ENCODE peak calls at places on chromosome 9, in five cellular contexts. Y is sigmoid colon, K is tibial nerve, T is A549, O is HepG2. Q is an unnamed sample.
A peak's percentile ranks its signal among the peaks of the same experiment; 100 is the strongest.

GRCh38 chr9:13139641-13140171 is 139.8 kb downstream of the MPDZ start:
- DNase-seq in Y (no peak), K (no peak), T (no peak), O (peak; percentile 3), Q (no peak)

GRCh38 chr9:77851862-77852602 is 179.6 kb downstream of the GNAQ start:
- DNase-seq in Y (no peak), K (no peak), T (no peak), O (peak; percentile 39), Q (peak; percentile 35)

GRCh38 chr9:121842612-121842978 is 191.2 kb downstream of the DAB2IP start:
- DNase-seq in Y (no peak), K (no peak), T (no peak), O (peak; percentile 15), Q (no peak)

GRCh38 chr9:86034863-86035734 is 64.3 kb downstream of the GOLM1 start:
- DNase-seq in Y (no peak), K (no peak), T (peak; percentile 71), O (peak; percentile 32), Q (peak; percentile 43)

GRCh38 chr9:92754091-92754740 is 10.4 kb downstream of the BICD2 start:
- DNase-seq in Y (no peak), K (no peak), T (no peak), O (no peak), Q (no peak)

GRCh38 chr9:134566196-134566822 is 75.3 kb upstream of the COL5A1 start:
- DNase-seq in Y (peak; percentile 37), K (no peak), T (no peak), O (no peak), Q (peak; percentile 5)

GRCh38 chr9:89865981-89866380 is 261.2 kb downstream of the GADD45G start:
- DNase-seq in Y (no peak), K (no peak), T (no peak), O (no peak), Q (no peak)

GRCh38 chr9:133057553-133057952 is 4.2 kb upstream of the CEL start:
- DNase-seq in Y (no peak), K (no peak), T (no peak), O (no peak), Q (no peak)

GRCh38 chr9:90100014-90100413 is 495.2 kb downstream of the GADD45G start:
- DNase-seq in Y (no peak), K (no peak), T (no peak), O (no peak), Q (no peak)

GRCh38 chr9:34623386-34624235 is 3.3 kb upstream of the DCTN3 start:
- DNase-seq in Y (peak; percentile 71), K (no peak), T (no peak), O (no peak), Q (no peak)

GRCh38 chr9:134495881-134496412 is 145.7 kb upstream of the COL5A1 start:
- DNase-seq in Y (no peak), K (no peak), T (no peak), O (no peak), Q (no peak)

GRCh38 chr9:120741701-120742100 is 27.4 kb upstream of the MEGF9 start:
- DNase-seq in Y (no peak), K (no peak), T (no peak), O (no peak), Q (no peak)

GRCh38 chr9:38033956-38034355 is 35.1 kb downstream of the SHB start:
- DNase-seq in Y (no peak), K (no peak), T (no peak), O (no peak), Q (no peak)

GRCh38 chr9:14526504-14526903 is 166.7 kb downstream of the ZDHHC21 start:
- DNase-seq in Y (no peak), K (no peak), T (no peak), O (no peak), Q (no peak)

GRCh38 chr9:92686954-92687353 is 17.0 kb upstream of the IPPK start:
- DNase-seq in Y (no peak), K (no peak), T (no peak), O (peak; percentile 45), Q (no peak)

GRCh38 chr9:83981126-83981871 is 694 bp downstream of the RMI1 start:
- DNase-seq in Y (peak; percentile 80), K (peak; percentile 8), T (peak; percentile 52), O (no peak), Q (no peak)

GRCh38 chr9:28435456-28435855 is 862.2 kb upstream of the C9orf72 start:
- DNase-seq in Y (no peak), K (no peak), T (no peak), O (no peak), Q (no peak)

GRCh38 chr9:99911600-99911999 is 5.1 kb downstream of the STX17 start:
- DNase-seq in Y (no peak), K (no peak), T (no peak), O (no peak), Q (peak; percentile 8)

GRCh38 chr9:16526380-16526779 is 344.1 kb downstream of the BNC2 start:
- DNase-seq in Y (no peak), K (no peak), T (no peak), O (no peak), Q (no peak)

GRCh38 chr9:134492281-134492691 is 149.3 kb upstream of the COL5A1 start:
- DNase-seq in Y (peak; percentile 84), K (peak; percentile 38), T (no peak), O (no peak), Q (no peak)

GRCh38 chr9:109906766-109907382 is 126.9 kb downstream of the PALM2AKAP2 start:
- DNase-seq in Y (no peak), K (no peak), T (no peak), O (peak; percentile 8), Q (no peak)

GRCh38 chr9:109579191-109579948 is 81.3 kb upstream of the PTPN3 start:
- DNase-seq in Y (no peak), K (no peak), T (no peak), O (no peak), Q (no peak)

GRCh38 chr9:95981741-95982390 is 106.4 kb downstream of the ERCC6L2 start:
- DNase-seq in Y (no peak), K (no peak), T (no peak), O (no peak), Q (no peak)

GRCh38 chr9:107019216-107019615 is 156.2 kb downstream of the ZNF462 start:
- DNase-seq in Y (no peak), K (no peak), T (no peak), O (no peak), Q (no peak)

GRCh38 chr9:32399110-32399815 is 14.8 kb downstream of the ACO1 start:
- DNase-seq in Y (no peak), K (no peak), T (no peak), O (no peak), Q (no peak)

GRCh38 chr9:14313951-14314423 is at the start of gene NFIB:
- DNase-seq in Y (peak; percentile 81), K (no peak), T (peak; percentile 18), O (peak; percentile 60), Q (peak; percentile 44)

DNA sequence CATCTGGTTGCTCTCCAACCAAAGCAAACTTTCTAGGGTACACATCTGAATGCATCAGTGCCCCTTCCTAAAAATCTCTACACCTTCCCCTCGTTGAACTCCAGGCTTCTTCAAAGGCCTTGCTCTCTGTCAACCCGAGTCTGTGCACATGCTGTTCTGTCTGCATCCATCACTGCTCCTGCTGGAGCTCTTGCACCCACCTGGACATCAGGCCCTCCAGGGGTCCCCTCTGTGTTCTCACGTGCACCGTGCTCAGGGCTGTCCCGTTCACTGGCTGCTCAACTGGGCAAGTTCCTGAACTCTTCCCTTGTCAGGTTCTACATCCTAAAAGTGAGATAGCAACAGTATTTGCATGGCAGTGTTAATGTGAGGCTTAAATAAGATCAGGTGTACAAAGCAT is 62.7 kb upstream of the ANGPTL2 start:
- DNase-seq in Y (peak; percentile 64), K (no peak), T (no peak), O (no peak), Q (no peak)
- H3K27ac ChIP-seq in Y (peak overlapping the region; percentile 84), K (peak overlapping the region; percentile 76), T (no peak overlapping the region), O (no peak overlapping the region), Q (no peak overlapping the region)

GRCh38 chr9:23769307-23769935 is 56.6 kb downstream of the ELAVL2 start:
- DNase-seq in Y (no peak), K (no peak), T (no peak), O (no peak), Q (no peak)

GRCh38 chr9:23768861-23769260 is 57.2 kb downstream of the ELAVL2 start:
- DNase-seq in Y (no peak), K (no peak), T (no peak), O (no peak), Q (no peak)

GRCh38 chr9:23772384-23772783 is 53.7 kb downstream of the ELAVL2 start:
- DNase-seq in Y (no peak), K (no peak), T (no peak), O (no peak), Q (no peak)

GRCh38 chr9:23774266-23774665 is 51.8 kb downstream of the ELAVL2 start:
- DNase-seq in Y (no peak), K (no peak), T (no peak), O (no peak), Q (no peak)

GRCh38 chr9:23771746-23772145 is 54.3 kb downstream of the ELAVL2 start:
- DNase-seq in Y (no peak), K (no peak), T (no peak), O (no peak), Q (no peak)
- TF ChIP-seq EP300 in Y (no peak), K (no peak), T (no peak), O (no peak), Q (no peak)

GRCh38 chr9:130022566-130023146 is 20.3 kb downstream of the FNBP1 start:
- DNase-seq in Y (no peak), K (no peak), T (no peak), O (no peak), Q (no peak)
- H3K27ac ChIP-seq in Y (peak overlapping the region; percentile 75), K (no peak overlapping the region), T (no peak overlapping the region), O (no peak overlapping the region), Q (no peak overlapping the region)

DNA sequence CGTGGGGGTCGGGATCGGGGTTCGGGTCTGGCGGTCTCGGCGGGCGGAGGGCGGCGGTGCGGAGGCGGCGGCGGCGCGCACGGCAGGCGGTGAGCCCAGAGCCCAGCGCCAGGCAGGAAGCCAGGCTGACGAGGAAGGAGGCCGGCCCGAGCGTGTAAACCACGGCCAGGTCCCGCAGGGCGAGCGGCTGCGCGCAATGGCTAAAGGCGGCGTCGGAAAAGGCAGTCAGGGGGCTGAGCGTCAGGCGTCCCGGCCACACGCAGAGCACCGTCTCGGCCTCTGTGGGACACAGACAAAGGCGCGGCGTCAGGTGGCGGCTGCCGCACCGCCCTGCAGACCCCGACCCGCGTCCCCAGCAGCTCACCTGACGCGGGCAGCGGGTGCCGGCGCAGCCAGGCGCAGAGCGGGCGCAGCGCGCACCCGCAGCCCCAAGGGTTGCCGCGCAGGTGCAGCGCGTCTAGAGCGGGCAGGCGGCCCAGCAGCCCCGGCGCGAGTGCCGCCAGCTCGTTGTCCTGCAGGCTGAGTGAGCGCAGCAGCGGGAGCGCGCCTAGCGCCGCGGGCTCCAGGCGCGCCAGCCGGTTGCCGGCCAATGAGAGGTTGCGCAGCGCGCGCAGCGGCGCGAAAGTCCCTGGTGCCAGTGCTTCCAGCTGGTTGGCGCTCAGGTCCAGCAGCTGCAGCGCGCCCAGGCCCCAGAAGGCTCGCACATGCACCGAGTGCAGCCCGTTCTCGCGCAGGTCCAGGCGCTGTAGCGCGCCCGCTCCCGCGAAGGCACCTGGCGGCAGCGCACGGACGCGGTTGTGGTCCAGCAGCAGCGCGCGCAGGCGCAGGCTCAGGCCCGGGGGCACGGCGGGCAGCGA is 716 bp downstream of the LRRC26 start:
- DNase-seq in Y (no peak), K (no peak), T (peak; percentile 74), O (peak; percentile 32), Q (peak; percentile 91)
- TF ChIP-seq EP300 in Y (no peak), K (no peak), T (no peak), O (no peak), Q (no peak)

GRCh38 chr9:105257767-105258166 is 13.3 kb downstream of the SLC44A1 start:
- DNase-seq in Y (no peak), K (no peak), T (no peak), O (no peak), Q (no peak)
- H3K27ac ChIP-seq in Y (no peak overlapping the region), K (peak overlapping the region; percentile 32), T (no peak overlapping the region), O (no peak overlapping the region), Q (peak overlapping the region; percentile 48)

GRCh38 chr9:126114850-126115460 is 211.7 kb upstream of the MVB12B start:
- DNase-seq in Y (peak; percentile 53), K (peak; percentile 2), T (no peak), O (no peak), Q (no peak)
- TF ChIP-seq EP300 in Y (no peak), K (no peak), T (no peak), O (no peak), Q (no peak)

Q was measured in upper lobe of left lung.